ENCODE peak calls at places on chromosomes 2 and 18, in eight cellular contexts. T, O, J, V, F, N, I and P are unnamed samples.
A peak's percentile ranks its signal among the peaks of the same experiment; 100 is the strongest.

GRCh38 chr2:222774941-222775340 is 85.9 kb upstream of the ACSL3 start:
- DNase-seq in N (no peak), T (no peak), I (no peak), V (no peak), O (no peak), J (no peak), F (no peak), P (no peak)

GRCh38 chr2:170455617-170456426 is 259.3 kb upstream of the SP5 start:
- DNase-seq in T (peak; percentile 17), N (no peak), F (no peak), J (no peak), O (no peak), V (no peak), I (no peak), P (no peak)

GRCh38 chr2:124327293-124327692 is 302.2 kb downstream of the CNTNAP5 start:
- DNase-seq in J (no peak), F (no peak), O (no peak), N (no peak), I (no peak), T (no peak), V (no peak), P (no peak)

GRCh38 chr2:51782874-51783765 is 751.2 kb upstream of the NRXN1 start:
- DNase-seq in O (no peak), T (no peak), N (no peak), V (no peak), J (no peak), F (no peak), I (no peak), P (no peak)

GRCh38 chr2:150472122-150472899 is 15.2 kb downstream of the RND3 start:
- DNase-seq in J (no peak), N (no peak), F (no peak), T (no peak), O (no peak), I (no peak), V (no peak), P (no peak)

GRCh38 chr18:51275712-51276473 is 78.4 kb upstream of the MEX3C start:
- DNase-seq in T (no peak), O (no peak), V (no peak), N (no peak), F (no peak), J (no peak), I (no peak), P (no peak)

GRCh38 chr2:216057688-216058193 is 23.9 kb downstream of the PECR start:
- DNase-seq in O (peak; percentile 22), I (no peak), J (no peak), V (no peak), F (no peak), N (no peak), T (no peak), P (peak; percentile 25)

GRCh38 chr18:61690418-61691138 is 202.2 kb downstream of the RNF152 start:
- DNase-seq in J (no peak), O (no peak), N (no peak), V (no peak), F (no peak), T (no peak), I (no peak), P (no peak)

GRCh38 chr2:69122271-69122670 is 109.3 kb downstream of the ANTXR1 start:
- DNase-seq in V (no peak), O (no peak), I (no peak), J (no peak), T (no peak), N (no peak), F (no peak), P (no peak)